ENCODE peak calls at places on chromosomes 12 and 14, in seven cellular contexts. L is activated naive CD4-positive, alpha-beta T cell; D is stimulated activated CD8-positive, alpha-beta memory T cell treated with anti-CD3 and anti-CD28 coated beads, Interleukin-15, amount 100 ng/mL, for 1 hour; J is GM23248; M is right atrium auricular region; V is lower lobe of right lung; G is activated CD8-positive, alpha-beta T cell treated with anti-CD3 and anti-CD28 coated beads, Interleukin-2, amount 10 ng/mL, durations not matched to agents 7 days and 5 days. W is an unnamed sample.

GRCh38 chr14:79405511-79405910 is 805.8 kb downstream of the DIO2 start:
- DNase-seq in D (no peak), G (no peak), J (no peak), V (no peak), M (no peak), L (no peak), W (no peak)

GRCh38 chr12:48997719-48998496 is 1.3 kb downstream of the DDN start:
- DNase-seq in D (no peak), L (no peak), V (no peak), M (no peak), G (no peak), J (no peak), W (no peak)

GRCh38 chr12:97203408-97203807 is 259.2 kb upstream of the RMST start:
- DNase-seq in M (no peak), J (no peak), L (no peak), V (no peak), D (no peak), G (no peak), W (no peak)

GRCh38 chr12:92089559-92089958 is 56.1 kb downstream of the BTG1 start:
- DNase-seq in V (no peak), L (no peak), G (no peak), D (no peak), M (no peak), J (no peak), W (no peak)

GRCh38 chr12:31507966-31508365 is 83.0 kb downstream of the DENND5B start:
- DNase-seq in J (peak), L (no peak), G (no peak), V (no peak), D (no peak), M (no peak), W (no peak)

GRCh38 chr14:73955674-73956073 is 5.6 kb downstream of the COQ6 start:
- DNase-seq in D (no peak), J (no peak), L (no peak), M (no peak), G (no peak), V (no peak), W (no peak)

GRCh38 chr14:74980746-74981661 is 21.7 kb upstream of the EIF2B2 start:
- DNase-seq in D (no peak), L (no peak), M (no peak), G (no peak), J (peak), V (no peak), W (no peak)

GRCh38 chr12:116046039-116046438 is 231.5 kb downstream of the MED13L start:
- DNase-seq in V (no peak), M (no peak), J (no peak), G (no peak), D (no peak), L (no peak), W (no peak)

GRCh38 chr12:90020006-90020405 is 311.4 kb upstream of the ATP2B1 start:
- DNase-seq in G (no peak), J (peak), D (no peak), V (no peak), M (no peak), L (no peak), W (no peak)

GRCh38 chr14:58547649-58548048 is 90.1 kb upstream of the DACT1 start:
- DNase-seq in L (no peak), M (no peak), G (no peak), J (no peak), V (no peak), D (no peak), W (no peak)

GRCh38 chr14:58713677-58714076 is 75.9 kb downstream of the DACT1 start:
- DNase-seq in M (no peak), V (no peak), J (no peak), D (no peak), G (no peak), L (no peak), W (no peak)

GRCh38 chr14:100524933-100525243 is 62.3 kb downstream of the BEGAIN start:
- DNase-seq in G (peak), L (no peak), J (peak), D (no peak), M (peak), V (no peak), W (peak)

GRCh38 chr12:10618338-10618987 is 5.1 kb upstream of the MAGOHB start:
- DNase-seq in D (no peak), J (peak), L (no peak), V (no peak), M (no peak), G (no peak), W (no peak)

GRCh38 chr14:56280843-56281242 is 162.6 kb downstream of the PELI2 start:
- DNase-seq in M (no peak), D (no peak), G (no peak), V (no peak), J (no peak), L (no peak), W (no peak)

GRCh38 chr12:47236109-47236714 is 156.5 kb upstream of the AMIGO2 start:
- DNase-seq in L (no peak), D (no peak), G (no peak), V (no peak), M (no peak), J (peak), W (no peak)